ENCODE peak calls at places on chromosomes 1 and 21, in eight cellular contexts. One of them, this sample, is unnamed.

GRCh38 chr1:235138821-235139220 is 10.2 kb upstream of the TOMM20 start:
- DNase-seq in prostate gland: no peak
- DNase-seq in NCI-H1694: no peak
- DNase-seq in caudate nucleus: no peak
- DNase-seq in mesendoderm: no peak
- DNase-seq in ELF-1: no peak
- DNase-seq in H7: no peak
- DNase-seq in endothelial cell: no peak
- DNase-seq in this sample: no peak

GRCh38 chr1:54347261-54347954 is 58.8 kb downstream of the SSBP3 start:
- DNase-seq in caudate nucleus: no peak
- DNase-seq in ELF-1: no peak
- DNase-seq in NCI-H1694: no peak
- DNase-seq in H7: no peak
- DNase-seq in prostate gland: no peak
- DNase-seq in endothelial cell: no peak
- DNase-seq in mesendoderm: no peak
- DNase-seq in this sample: no peak

GRCh38 chr1:109619655-109620395 is at the start of gene AMPD2:
- DNase-seq in endothelial cell: peak
- DNase-seq in NCI-H1694: no peak
- DNase-seq in caudate nucleus: peak
- DNase-seq in mesendoderm: peak
- DNase-seq in ELF-1: peak
- DNase-seq in prostate gland: peak
- DNase-seq in H7: peak
- DNase-seq in this sample: peak

GRCh38 chr1:113002297-113002696 is 46.3 kb upstream of the SLC16A1 start:
- DNase-seq in NCI-H1694: no peak
- DNase-seq in caudate nucleus: no peak
- DNase-seq in prostate gland: no peak
- DNase-seq in ELF-1: no peak
- DNase-seq in H7: no peak
- DNase-seq in mesendoderm: no peak
- DNase-seq in endothelial cell: no peak
- DNase-seq in this sample: no peak

GRCh38 chr1:6783956-6784559 is 1.2 kb upstream of the CAMTA1 start:
- DNase-seq in caudate nucleus: no peak
- DNase-seq in endothelial cell: no peak
- DNase-seq in prostate gland: no peak
- DNase-seq in ELF-1: no peak
- DNase-seq in NCI-H1694: no peak
- DNase-seq in H7: no peak
- DNase-seq in mesendoderm: no peak
- DNase-seq in this sample: no peak

GRCh38 chr21:26067836-26068401 is 102.7 kb downstream of the APP start:
- DNase-seq in caudate nucleus: no peak
- DNase-seq in ELF-1: no peak
- DNase-seq in endothelial cell: no peak
- DNase-seq in H7: no peak
- DNase-seq in prostate gland: no peak
- DNase-seq in NCI-H1694: no peak
- DNase-seq in mesendoderm: peak
- DNase-seq in this sample: peak

GRCh38 chr21:27291006-27291405 is 324.1 kb upstream of the ADAMTS5 start:
- DNase-seq in NCI-H1694: no peak
- DNase-seq in mesendoderm: no peak
- DNase-seq in ELF-1: no peak
- DNase-seq in H7: no peak
- DNase-seq in prostate gland: no peak
- DNase-seq in endothelial cell: no peak
- DNase-seq in caudate nucleus: no peak
- DNase-seq in this sample: no peak

GRCh38 chr21:18411565-18411964 is 8.0 kb upstream of the TMPRSS15 start:
- DNase-seq in H7: no peak
- DNase-seq in caudate nucleus: no peak
- DNase-seq in prostate gland: no peak
- DNase-seq in mesendoderm: no peak
- DNase-seq in NCI-H1694: no peak
- DNase-seq in ELF-1: no peak
- DNase-seq in endothelial cell: no peak
- DNase-seq in this sample: peak

GRCh38 chr1:220748091-220748934 is at the start of gene MTARC2:
- DNase-seq in endothelial cell: peak
- DNase-seq in prostate gland: peak
- DNase-seq in NCI-H1694: no peak
- DNase-seq in H7: peak
- DNase-seq in caudate nucleus: peak
- DNase-seq in mesendoderm: peak
- DNase-seq in ELF-1: peak
- DNase-seq in this sample: peak

GRCh38 chr21:41664881-41665765 is 101.7 kb downstream of the RIPK4 start:
- DNase-seq in mesendoderm: no peak
- DNase-seq in NCI-H1694: no peak
- DNase-seq in caudate nucleus: no peak
- DNase-seq in endothelial cell: no peak
- DNase-seq in ELF-1: no peak
- DNase-seq in prostate gland: no peak
- DNase-seq in H7: peak
- DNase-seq in this sample: peak

GRCh38 chr1:228337711-228338520 is 68.7 kb downstream of the TRIM11 start:
- DNase-seq in endothelial cell: no peak
- DNase-seq in caudate nucleus: no peak
- DNase-seq in prostate gland: no peak
- DNase-seq in NCI-H1694: no peak
- DNase-seq in ELF-1: no peak
- DNase-seq in mesendoderm: no peak
- DNase-seq in H7: no peak
- DNase-seq in this sample: no peak

GRCh38 chr1:44723064-44723463 is 7.9 kb downstream of the RNU5D-1 start:
- DNase-seq in H7: no peak
- DNase-seq in mesendoderm: no peak
- DNase-seq in endothelial cell: no peak
- DNase-seq in prostate gland: no peak
- DNase-seq in caudate nucleus: no peak
- DNase-seq in NCI-H1694: no peak
- DNase-seq in ELF-1: no peak
- DNase-seq in this sample: no peak

GRCh38 chr1:228272831-228273571 is 65.2 kb downstream of the OBSCN start:
- DNase-seq in ELF-1: no peak
- DNase-seq in caudate nucleus: no peak
- DNase-seq in mesendoderm: no peak
- DNase-seq in prostate gland: no peak
- DNase-seq in NCI-H1694: no peak
- DNase-seq in endothelial cell: no peak
- DNase-seq in H7: peak
- DNase-seq in this sample: no peak

GRCh38 chr1:230233786-230234185 is 166.7 kb downstream of the GALNT2 start:
- DNase-seq in endothelial cell: no peak
- DNase-seq in mesendoderm: no peak
- DNase-seq in caudate nucleus: no peak
- DNase-seq in ELF-1: no peak
- DNase-seq in H7: no peak
- DNase-seq in NCI-H1694: no peak
- DNase-seq in prostate gland: no peak
- DNase-seq in this sample: no peak

GRCh38 chr1:203351037-203351625 is at the start of gene FMOD:
- DNase-seq in prostate gland: peak
- DNase-seq in caudate nucleus: no peak
- DNase-seq in ELF-1: peak
- DNase-seq in mesendoderm: peak
- DNase-seq in H7: peak
- DNase-seq in NCI-H1694: no peak
- DNase-seq in endothelial cell: no peak
- DNase-seq in this sample: peak

GRCh38 chr21:43602277-43603229 is 56.7 kb downstream of the HSF2BP start:
- DNase-seq in H7: no peak
- DNase-seq in mesendoderm: no peak
- DNase-seq in ELF-1: no peak
- DNase-seq in endothelial cell: no peak
- DNase-seq in caudate nucleus: no peak
- DNase-seq in prostate gland: no peak
- DNase-seq in NCI-H1694: no peak
- DNase-seq in this sample: no peak

GRCh38 chr1:212700597-212700891 is 904 bp upstream of the BATF3 start:
- DNase-seq in NCI-H1694: no peak
- DNase-seq in caudate nucleus: no peak
- DNase-seq in endothelial cell: no peak
- DNase-seq in mesendoderm: no peak
- DNase-seq in ELF-1: no peak
- DNase-seq in prostate gland: no peak
- DNase-seq in H7: no peak
- DNase-seq in this sample: peak

GRCh38 chr1:174953657-174954435 is 45.9 kb upstream of the CACYBP start:
- DNase-seq in H7: no peak
- DNase-seq in NCI-H1694: peak
- DNase-seq in endothelial cell: no peak
- DNase-seq in prostate gland: no peak
- DNase-seq in caudate nucleus: no peak
- DNase-seq in ELF-1: peak
- DNase-seq in mesendoderm: peak
- DNase-seq in this sample: peak

GRCh38 chr1:33082575-33083112 is 1.7 kb downstream of the AZIN2 start:
- DNase-seq in endothelial cell: no peak
- DNase-seq in caudate nucleus: no peak
- DNase-seq in mesendoderm: no peak
- DNase-seq in H7: no peak
- DNase-seq in ELF-1: no peak
- DNase-seq in prostate gland: no peak
- DNase-seq in NCI-H1694: no peak
- DNase-seq in this sample: no peak

GRCh38 chr1:56790036-56790435 is 29.2 kb downstream of the FYB2 start:
- DNase-seq in prostate gland: no peak
- DNase-seq in mesendoderm: peak
- DNase-seq in H7: no peak
- DNase-seq in NCI-H1694: no peak
- DNase-seq in caudate nucleus: no peak
- DNase-seq in ELF-1: no peak
- DNase-seq in endothelial cell: no peak
- DNase-seq in this sample: peak

GRCh38 chr1:47684518-47684917 is 246.7 kb downstream of the FOXD2 start:
- DNase-seq in NCI-H1694: no peak
- DNase-seq in endothelial cell: no peak
- DNase-seq in prostate gland: no peak
- DNase-seq in H7: no peak
- DNase-seq in caudate nucleus: no peak
- DNase-seq in mesendoderm: no peak
- DNase-seq in ELF-1: no peak
- DNase-seq in this sample: no peak

GRCh38 chr1:84883286-84883685 is 9.7 kb downstream of the LPAR3 start:
- DNase-seq in NCI-H1694: no peak
- DNase-seq in caudate nucleus: no peak
- DNase-seq in mesendoderm: no peak
- DNase-seq in prostate gland: no peak
- DNase-seq in H7: no peak
- DNase-seq in ELF-1: no peak
- DNase-seq in endothelial cell: no peak
- DNase-seq in this sample: no peak

GRCh38 chr21:38241029-38241740 is 15.6 kb upstream of the KCNJ15 start:
- DNase-seq in H7: no peak
- DNase-seq in ELF-1: no peak
- DNase-seq in endothelial cell: no peak
- DNase-seq in NCI-H1694: no peak
- DNase-seq in prostate gland: peak
- DNase-seq in mesendoderm: no peak
- DNase-seq in caudate nucleus: no peak
- DNase-seq in this sample: no peak

GRCh38 chr1:76330993-76331603 is 256.6 kb downstream of the ST6GALNAC3 start:
- DNase-seq in endothelial cell: peak
- DNase-seq in NCI-H1694: peak
- DNase-seq in mesendoderm: peak
- DNase-seq in ELF-1: peak
- DNase-seq in prostate gland: peak
- DNase-seq in caudate nucleus: no peak
- DNase-seq in H7: peak
- DNase-seq in this sample: peak

GRCh38 chr1:241825581-241825980 is 22.4 kb upstream of the EXO1 start:
- DNase-seq in H7: no peak
- DNase-seq in mesendoderm: no peak
- DNase-seq in prostate gland: no peak
- DNase-seq in ELF-1: no peak
- DNase-seq in caudate nucleus: no peak
- DNase-seq in NCI-H1694: no peak
- DNase-seq in endothelial cell: no peak
- DNase-seq in this sample: no peak

GRCh38 chr1:94773931-94774422 is 46.2 kb upstream of the SLC44A3 start:
- DNase-seq in ELF-1: peak
- DNase-seq in H7: peak
- DNase-seq in NCI-H1694: no peak
- DNase-seq in prostate gland: no peak
- DNase-seq in caudate nucleus: no peak
- DNase-seq in mesendoderm: peak
- DNase-seq in endothelial cell: no peak
- DNase-seq in this sample: no peak

GRCh38 chr1:161816201-161816600 is 50.1 kb downstream of the ATF6 start:
- DNase-seq in caudate nucleus: no peak
- DNase-seq in NCI-H1694: no peak
- DNase-seq in mesendoderm: no peak
- DNase-seq in H7: no peak
- DNase-seq in endothelial cell: no peak
- DNase-seq in prostate gland: no peak
- DNase-seq in ELF-1: no peak
- DNase-seq in this sample: no peak

GRCh38 chr1:19621274-19621950 is 22.7 kb upstream of the NBL1 start:
- DNase-seq in ELF-1: no peak
- DNase-seq in H7: no peak
- DNase-seq in caudate nucleus: no peak
- DNase-seq in endothelial cell: no peak
- DNase-seq in NCI-H1694: no peak
- DNase-seq in prostate gland: no peak
- DNase-seq in mesendoderm: no peak
- DNase-seq in this sample: no peak

This sample was measured in NCI-H82.